ENCODE peak calls at places on chromosomes 16 and 17, in nine cellular contexts. R is foreskin fibroblast, N is GM23338, I is ovary, O is GM12865, Y is A549, Z is uterus, P is IMR-90, F is left ventricle myocardium inferior. E is an unnamed sample.

GRCh38 chr16:48498761-48499600 is 111.0 kb downstream of the N4BP1 start:
- DNase-seq in Z (peak; percentile 74), I (peak; percentile 92), O (no peak), N (peak; percentile 35), Y (peak; percentile 54), P (peak; percentile 76), R (peak; percentile 71), F (no peak), E (peak; percentile 64)

GRCh38 chr16:19236561-19236960 is 49.0 kb upstream of the CLEC19A start:
- DNase-seq in R (no peak), F (no peak), I (no peak), N (no peak), P (no peak), Z (no peak), O (no peak), Y (peak; percentile 37), E (no peak)

GRCh38 chr16:6016530-6017184 is 919.1 kb upstream of the EEF2KMT start:
- DNase-seq in P (no peak), F (no peak), R (peak; percentile 1), Z (no peak), N (peak; percentile 82), Y (peak; percentile 46), I (no peak), O (no peak), E (no peak)

GRCh38 chr16:87042551-87043272 is 274.5 kb downstream of the C16orf95 start:
- DNase-seq in P (no peak), F (no peak), R (no peak), Y (no peak), N (no peak), O (no peak), Z (no peak), I (no peak), E (no peak)

GRCh38 chr17:57617218-57617617 is 127.9 kb downstream of the CCDC182 start:
- DNase-seq in Y (no peak), F (no peak), I (no peak), R (no peak), Z (no peak), P (no peak), O (no peak), N (no peak), E (no peak)

GRCh38 chr17:80720624-80721577 is 176.3 kb downstream of the RPTOR start:
- DNase-seq in P (peak; percentile 86), F (no peak), O (no peak), Y (peak; percentile 78), R (no peak), N (no peak), I (peak; percentile 49), Z (no peak), E (no peak)

GRCh38 chr16:67694611-67695010 is 24.5 kb downstream of the GFOD2 start:
- DNase-seq in I (no peak), Z (no peak), F (no peak), P (no peak), R (no peak), O (no peak), Y (no peak), N (no peak), E (no peak)

GRCh38 chr17:72952220-72952619 is 140.3 kb downstream of the SLC39A11 start:
- DNase-seq in N (peak; percentile 40), F (no peak), Y (no peak), O (no peak), Z (no peak), R (no peak), I (no peak), P (no peak), E (no peak)

GRCh38 chr17:81203136-81203535 is 19.6 kb downstream of the CEP131 start:
- DNase-seq in N (no peak), Z (no peak), P (no peak), I (no peak), O (no peak), F (no peak), Y (no peak), R (no peak), E (no peak)

GRCh38 chr17:32461853-32462617 is 17.7 kb downstream of the PSMD11 start:
- DNase-seq in F (no peak), N (peak; percentile 89), Z (no peak), Y (peak; percentile 81), I (peak; percentile 61), R (peak; percentile 35), P (peak; percentile 52), O (peak; percentile 74), E (no peak)

GRCh38 chr17:42783062-42783777 is 2.8 kb downstream of the WNK4 start:
- DNase-seq in F (no peak), I (no peak), N (no peak), Y (peak; percentile 67), R (peak; percentile 69), Z (no peak), O (no peak), P (peak; percentile 83), E (peak; percentile 40)

GRCh38 chr16:75420987-75421819 is 12.1 kb downstream of the CFDP1 start:
- DNase-seq in O (peak; percentile 53), Z (peak; percentile 73), I (peak; percentile 64), P (peak; percentile 45), N (peak; percentile 91), Y (peak; percentile 45), F (peak; percentile 85), R (peak; percentile 39), E (no peak)

GRCh38 chr16:57745768-57746167 is 10.2 kb downstream of the KATNB1 start:
- DNase-seq in P (no peak), I (no peak), R (no peak), Y (no peak), F (no peak), O (no peak), N (no peak), Z (no peak), E (no peak)

GRCh38 chr16:78524066-78524595 is 424.7 kb downstream of the WWOX start:
- DNase-seq in O (no peak), R (no peak), N (no peak), Y (peak; percentile 2), I (no peak), P (no peak), Z (no peak), F (no peak), E (no peak)

GRCh38 chr16:7482596-7483290 is 150.1 kb downstream of the RBFOX1 start:
- DNase-seq in O (no peak), Z (no peak), P (no peak), Y (no peak), I (no peak), N (no peak), F (no peak), R (no peak), E (no peak)

GRCh38 chr17:29835438-29836351 is 94.3 kb downstream of the SSH2 start:
- DNase-seq in P (peak; percentile 73), Z (no peak), O (peak; percentile 29), N (peak; percentile 30), F (no peak), R (peak; percentile 30), Y (peak; percentile 13), I (no peak), E (no peak)

GRCh38 chr17:16440814-16441629 is 25.7 kb downstream of the TRPV2 start:
- DNase-seq in Z (no peak), F (no peak), P (no peak), I (no peak), Y (no peak), N (no peak), O (no peak), R (no peak), E (no peak)

GRCh38 chr17:16443390-16444257 is 28.3 kb downstream of the TRPV2 start:
- DNase-seq in R (no peak), P (no peak), N (no peak), F (no peak), I (no peak), O (peak; percentile 70), Z (no peak), Y (no peak), E (no peak)

GRCh38 chr17:16442594-16443389 is 27.4 kb downstream of the TRPV2 start:
- DNase-seq in Y (no peak), R (no peak), I (no peak), P (no peak), N (no peak), Z (no peak), F (no peak), O (peak; percentile 47), E (no peak)

GRCh38 chr17:16444258-16444886 is 29.0 kb downstream of the TRPV2 start:
- DNase-seq in N (no peak), F (no peak), R (no peak), I (no peak), Z (no peak), P (no peak), O (peak; percentile 61), Y (peak; percentile 37), E (no peak)

GRCh38 chr17:16442141-16442540 is 26.8 kb downstream of the TRPV2 start:
- DNase-seq in Z (no peak), F (no peak), Y (no peak), R (no peak), P (no peak), I (no peak), N (peak; percentile 42), O (no peak), E (no peak)
- H3K4me3 ChIP-seq in Z (no peak overlapping the region), F (no peak overlapping the region), Y (peak overlapping the region; percentile 75), R (no peak overlapping the region), P (no peak overlapping the region), I (no peak overlapping the region), N (peak overlapping the region; percentile 100), O (peak overlapping the region; percentile 77), E (no peak overlapping the region)

GRCh38 chr17:82743344-82744219 is 8.2 kb downstream of the FN3K start:
- DNase-seq in F (no peak), Y (no peak), I (no peak), P (no peak), Z (no peak), O (no peak), R (no peak), N (peak; percentile 54), E (no peak)
- TF ChIP-seq CTCF in F (no peak), Y (no peak), I (no peak), P (no peak), Z (no peak), O (no peak), R (no peak), N (peak; percentile 38), E (no peak)

DNA sequence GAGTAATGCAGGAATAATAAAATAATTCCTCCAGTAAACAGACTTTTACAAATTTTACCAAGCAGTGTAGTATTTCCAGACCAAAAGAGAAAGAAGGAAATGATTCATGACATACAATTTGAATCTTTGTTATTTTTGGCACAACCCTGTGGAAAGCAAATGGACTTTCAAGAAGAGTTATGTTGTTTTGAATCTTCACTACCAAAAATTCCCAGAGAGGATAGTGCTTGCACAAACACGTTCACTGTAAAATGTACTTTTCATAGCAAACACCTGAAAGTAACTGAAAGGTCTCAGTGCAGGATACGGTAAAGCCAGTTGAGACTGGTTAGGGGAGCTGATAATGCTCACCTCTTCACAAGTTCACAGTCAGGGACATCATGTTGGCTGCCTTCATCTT is 107.1 kb downstream of the USP22 start:
- DNase-seq in R (peak; percentile 49), P (peak; percentile 75), O (no peak), N (no peak), I (no peak), F (no peak), Z (no peak), Y (peak; percentile 42), E (peak; percentile 37)
- H3K4me3 ChIP-seq in R (no peak overlapping the region), P (no peak overlapping the region), O (no peak overlapping the region), N (no peak overlapping the region), I (no peak overlapping the region), F (no peak overlapping the region), Z (no peak overlapping the region), Y (no peak overlapping the region), E (no peak overlapping the region)

DNA sequence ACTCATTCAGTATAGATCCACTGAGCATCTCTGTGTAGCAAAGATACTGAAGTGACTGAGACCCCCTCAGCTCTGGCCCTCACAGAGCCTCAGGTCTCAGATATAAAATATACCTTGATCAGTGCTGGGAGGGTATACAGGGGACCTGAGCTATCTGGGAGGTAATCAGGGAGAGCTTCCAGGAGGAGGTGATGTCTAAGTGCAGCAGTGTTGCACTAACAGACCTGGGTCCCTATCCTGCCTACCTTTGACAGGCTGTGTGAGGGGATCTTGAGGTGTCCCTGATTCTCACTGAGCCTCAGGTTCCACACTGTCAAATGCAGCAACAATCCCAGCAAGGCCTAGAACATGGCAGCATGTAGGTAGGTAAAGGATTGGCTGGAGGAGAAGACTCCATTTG is 6.5 kb upstream of the ALKBH5 start:
- DNase-seq in Z (no peak), Y (no peak), N (no peak), R (no peak), I (no peak), P (no peak), O (no peak), F (no peak), E (no peak)
- TF ChIP-seq CTCF in Z (no peak), Y (no peak), N (no peak), R (no peak), I (no peak), P (no peak), O (no peak), F (no peak), E (no peak)

E was measured in AG09309.